ENCODE peak calls at places on chromosomes 13 and 19, in six cellular contexts. A is RPMI8226; R is AG08395; C is mucosa of descending colon; W is CD8-positive, alpha-beta memory T cell; G is stimulated activated CD4-positive, alpha-beta T cell treated with anti-CD3 and anti-CD28 coated beads, Interleukin-1b, Interleukin-23, amount 100 ng/mL, for 1 hour. J is an unnamed sample.

GRCh38 chr19:50906217-50906616 is 5.0 kb downstream of the KLK4 start:
- DNase-seq in A (peak), R (no peak), C (no peak), W (peak), G (no peak), J (no peak)

GRCh38 chr19:10766681-10767201 is 48.9 kb downstream of the DNM2 start:
- DNase-seq in A (no peak), R (peak), C (no peak), W (no peak), G (no peak), J (no peak)

GRCh38 chr13:52160053-52160452 is 656 bp upstream of the NEK3 start:
- DNase-seq in A (no peak), R (no peak), C (no peak), W (no peak), G (no peak), J (no peak)

GRCh38 chr13:110629735-110630134 is 14.4 kb downstream of the NAXD start:
- DNase-seq in A (no peak), R (no peak), C (no peak), W (no peak), G (no peak), J (no peak)

GRCh38 chr19:21101511-21102242 is 19.7 kb downstream of the ZNF714 start:
- DNase-seq in A (no peak), R (no peak), C (no peak), W (no peak), G (no peak), J (no peak)

GRCh38 chr19:13847033-13847899 is 29.7 kb upstream of the NANOS3 start:
- DNase-seq in A (peak), R (peak), C (peak), W (peak), G (peak), J (peak)

GRCh38 chr19:18833849-18834643 is 2.3 kb downstream of the UPF1 start:
- DNase-seq in A (peak), R (no peak), C (no peak), W (no peak), G (no peak), J (no peak)

GRCh38 chr13:97113231-97114001 is 108.7 kb upstream of the MBNL2 start:
- DNase-seq in A (no peak), R (no peak), C (no peak), W (no peak), G (no peak), J (no peak)

GRCh38 chr19:29694166-29694565 is 20.9 kb downstream of the C19orf12 start:
- DNase-seq in A (no peak), R (no peak), C (no peak), W (no peak), G (no peak), J (no peak)

GRCh38 chr13:39394811-39395685 is 207.9 kb downstream of the LHFPL6 start:
- DNase-seq in A (no peak), R (no peak), C (no peak), W (no peak), G (no peak), J (no peak)

GRCh38 chr19:32498641-32499200 is 82.3 kb upstream of the PDCD5 start:
- DNase-seq in A (no peak), R (no peak), C (no peak), W (peak), G (no peak), J (no peak)

GRCh38 chr13:30376426-30377311 is 45.6 kb upstream of the UBE2L5 start:
- DNase-seq in A (peak), R (no peak), C (peak), W (peak), G (peak), J (no peak)

GRCh38 chr13:99992376-99992775 is 10.8 kb downstream of the ZIC2 start:
- DNase-seq in A (no peak), R (no peak), C (no peak), W (no peak), G (no peak), J (no peak)

GRCh38 chr13:36345438-36346221 is 564 bp downstream of the SPART start:
- DNase-seq in A (peak), R (peak), C (peak), W (peak), G (no peak), J (peak)

GRCh38 chr19:34364830-34365462 is at the start of gene GPI:
- DNase-seq in A (peak), R (peak), C (peak), W (peak), G (peak), J (peak)

GRCh38 chr13:27406178-27406939 is 18.1 kb upstream of the GTF3A start:
- DNase-seq in A (peak), R (peak), C (no peak), W (peak), G (no peak), J (no peak)

GRCh38 chr19:48487544-48487943 is 18.4 kb downstream of the CYTH2 start:
- DNase-seq in A (no peak), R (no peak), C (no peak), W (no peak), G (no peak), J (no peak)

J was measured in right lobe of liver.